ENCODE peak calls at places on chromosome 14, in four cellular contexts. T is globus pallidus; F is HL-60; J is activated CD4-positive, CD25-positive, alpha-beta regulatory T cell. Y is an unnamed sample.

GRCh38 chr14:100747021-100747586 is 20.4 kb downstream of the DLK1 start:
- DNase-seq in T (no peak), J (no peak), F (no peak), Y (no peak)

GRCh38 chr14:23366163-23366921 is 1.4 kb upstream of the EFS start:
- DNase-seq in T (peak; percentile 84), F (no peak), J (no peak), Y (peak; percentile 85)

GRCh38 chr14:21791749-21792148 is 118.1 kb upstream of the OR4E1 start:
- DNase-seq in J (no peak), T (no peak), F (no peak), Y (no peak)

GRCh38 chr14:75562048-75562447 is 16.4 kb upstream of the FLVCR2 start:
- DNase-seq in F (no peak), T (no peak), J (peak; percentile 35), Y (no peak)

GRCh38 chr14:24032727-24033418 is 18.9 kb upstream of the CARMIL3 start:
- DNase-seq in T (no peak), J (no peak), F (peak; percentile 74), Y (peak; percentile 70)

GRCh38 chr14:22226381-22226780 is 362.6 kb downstream of the DAD1 start:
- DNase-seq in T (no peak), J (no peak), F (peak; percentile 81), Y (no peak)

GRCh38 chr14:93155667-93156066 is 29.0 kb downstream of the MOAP1 start:
- DNase-seq in T (no peak), F (no peak), J (no peak), Y (no peak)

GRCh38 chr14:47919334-47919846 is 244.0 kb upstream of the MDGA2 start:
- DNase-seq in F (no peak), T (no peak), J (no peak), Y (no peak)

GRCh38 chr14:81298911-81299310 is 78.2 kb upstream of the GTF2A1 start:
- DNase-seq in T (no peak), J (no peak), F (no peak), Y (no peak)

GRCh38 chr14:45651906-45652305 is 398.9 kb upstream of the MIS18BP1 start:
- DNase-seq in F (no peak), J (no peak), T (no peak), Y (no peak)

GRCh38 chr14:79986251-79986650 is 225.1 kb downstream of the DIO2 start:
- DNase-seq in J (no peak), T (no peak), F (no peak), Y (no peak)

GRCh38 chr14:82642425-82642824 is 1108.8 kb upstream of the SEL1L start:
- DNase-seq in T (peak; percentile 14), F (no peak), J (no peak), Y (peak; percentile 3)

GRCh38 chr14:55802986-55803431 is 223.0 kb downstream of the KTN1 start:
- DNase-seq in F (no peak), T (no peak), J (no peak), Y (no peak)

GRCh38 chr14:105861985-105862465 is 335.6 kb downstream of the TMEM121 start:
- DNase-seq in J (no peak), F (no peak), T (no peak), Y (no peak)

GRCh38 chr14:71890541-71890940 is 41.7 kb upstream of the RGS6 start:
- DNase-seq in F (no peak), J (no peak), T (no peak), Y (peak; percentile 60)

GRCh38 chr14:70013269-70013873 is 134.2 kb downstream of the SMOC1 start:
- DNase-seq in T (peak; percentile 26), F (peak; percentile 2), J (no peak), Y (no peak)

GRCh38 chr14:106459971-106460730 is 933.8 kb downstream of the TMEM121 start:
- DNase-seq in F (peak; percentile 24), T (no peak), J (peak; percentile 43), Y (no peak)

GRCh38 chr14:53542692-53543091 is 389.6 kb upstream of the DDHD1 start:
- DNase-seq in T (no peak), J (no peak), F (no peak), Y (no peak)

GRCh38 chr14:79515158-79515557 is 696.1 kb downstream of the DIO2 start:
- DNase-seq in J (no peak), F (no peak), T (no peak), Y (no peak)

Y was measured in putamen.